ENCODE peak calls at places on chromosomes 11 and 22, in ten cellular contexts. F is fibroblast of lung, Y is mammary epithelial cell, R is astrocyte of the spinal cord, D is ovary, G is fibroblast of the aortic adventitia, K is sigmoid colon, U is omental fat pad, P is transverse colon, H is AG10803. Z is an unnamed sample.

GRCh38 chr11:16966633-16967346 is 47.4 kb downstream of the PLEKHA7 start:
- DNase-seq in R (no peak), H (no peak), P (peak), Y (no peak), D (no peak), F (no peak), U (no peak), K (no peak), G (no peak), Z (no peak)

GRCh38 chr11:130798280-130798679 is 118.0 kb downstream of the SNX19 start:
- DNase-seq in H (peak), D (no peak), U (no peak), Y (peak), K (no peak), P (no peak), R (peak), G (peak), F (peak), Z (peak)

GRCh38 chr11:105937738-105938137 is 84.3 kb downstream of the MSANTD4 start:
- DNase-seq in P (no peak), U (no peak), H (no peak), D (no peak), F (peak), Y (peak), K (no peak), R (peak), G (no peak), Z (no peak)

GRCh38 chr11:128232588-128232987 is 354.8 kb downstream of the ETS1 start:
- DNase-seq in R (no peak), K (no peak), H (no peak), U (no peak), D (no peak), F (no peak), Y (no peak), G (no peak), P (no peak), Z (no peak)

GRCh38 chr11:111977141-111978027 is 40.2 kb downstream of the DIXDC1 start:
- DNase-seq in D (peak), K (peak), G (no peak), U (no peak), R (peak), F (no peak), P (peak), Y (peak), H (peak), Z (no peak)

GRCh38 chr11:2599561-2600189 is 100.1 kb downstream of the KCNQ1OT1 start:
- DNase-seq in K (no peak), H (no peak), U (no peak), Y (no peak), F (no peak), G (no peak), P (no peak), R (no peak), D (no peak), Z (no peak)

GRCh38 chr11:111528557-111528956 is 12.0 kb upstream of the LAYN start:
- DNase-seq in D (no peak), P (no peak), H (peak), F (no peak), U (no peak), Y (no peak), G (peak), K (no peak), R (no peak), Z (no peak)

GRCh38 chr22:21827628-21828267 is 39.7 kb downstream of the MAPK1 start:
- DNase-seq in P (no peak), H (no peak), K (no peak), Y (no peak), G (no peak), D (no peak), R (no peak), U (no peak), F (no peak), Z (no peak)

GRCh38 chr11:62669420-62670161 is 1.9 kb upstream of the UQCC3 start:
- DNase-seq in F (no peak), G (no peak), R (no peak), D (no peak), Y (no peak), P (peak), U (no peak), K (no peak), H (no peak), Z (no peak)

GRCh38 chr11:75603791-75604736 is 42.0 kb downstream of the SERPINH1 start:
- DNase-seq in D (no peak), P (no peak), F (peak), K (no peak), G (peak), U (no peak), H (peak), Y (peak), R (peak), Z (peak)

GRCh38 chr11:19739872-19740271 is 27.2 kb downstream of the NAV2 start:
- DNase-seq in G (no peak), F (peak), R (peak), K (peak), U (no peak), Y (no peak), D (no peak), P (peak), H (peak), Z (no peak)

GRCh38 chr11:79438631-79439429 is 2.0 kb downstream of the TENM4 start:
- DNase-seq in P (peak), Y (peak), D (peak), G (peak), H (peak), F (peak), U (no peak), R (peak), K (peak), Z (no peak)

GRCh38 chr11:125156346-125156745 is 8.2 kb upstream of the PKNOX2 start:
- DNase-seq in G (no peak), H (no peak), R (no peak), D (no peak), P (no peak), U (no peak), Y (no peak), K (no peak), F (no peak), Z (no peak)

GRCh38 chr11:350723-351255 is 18.5 kb upstream of the B4GALNT4 start:
- DNase-seq in H (no peak), P (no peak), K (no peak), R (no peak), U (no peak), Y (peak), F (no peak), G (peak), D (peak), Z (no peak)

GRCh38 chr11:70675697-70676374 is 277.5 kb downstream of the CTTN start:
- DNase-seq in H (no peak), P (peak), K (no peak), G (no peak), U (no peak), R (no peak), D (no peak), F (no peak), Y (no peak), Z (no peak)

GRCh38 chr22:43554694-43555365 is 143.0 kb downstream of the MPPED1 start:
- DNase-seq in U (no peak), H (no peak), G (no peak), F (no peak), R (no peak), Y (no peak), D (no peak), K (peak), P (no peak), Z (no peak)

GRCh38 chr22:37880668-37881440 is 25.2 kb upstream of the MICALL1 start:
- DNase-seq in H (peak), P (no peak), Y (peak), K (no peak), R (peak), F (peak), D (no peak), G (peak), U (no peak), Z (no peak)

GRCh38 chr11:46513934-46514342 is 79.9 kb downstream of the AMBRA1 start:
- DNase-seq in G (peak), F (peak), D (peak), R (peak), Y (peak), U (no peak), H (peak), K (peak), P (peak), Z (no peak)

GRCh38 chr11:87477321-87477720 is 439.6 kb downstream of the TMEM135 start:
- DNase-seq in R (no peak), H (no peak), G (no peak), U (no peak), K (no peak), D (no peak), P (no peak), F (no peak), Y (no peak), Z (no peak)

GRCh38 chr11:19689281-19689975 is 23.2 kb upstream of the NAV2 start:
- DNase-seq in F (no peak), D (no peak), P (no peak), Y (no peak), H (no peak), U (no peak), G (no peak), K (no peak), R (no peak), Z (no peak)

GRCh38 chr22:25019427-25020184 is 67.1 kb downstream of the KIAA1671 start:
- DNase-seq in G (no peak), R (no peak), F (no peak), K (no peak), Y (no peak), P (no peak), D (no peak), U (no peak), H (no peak), Z (no peak)

DNA sequence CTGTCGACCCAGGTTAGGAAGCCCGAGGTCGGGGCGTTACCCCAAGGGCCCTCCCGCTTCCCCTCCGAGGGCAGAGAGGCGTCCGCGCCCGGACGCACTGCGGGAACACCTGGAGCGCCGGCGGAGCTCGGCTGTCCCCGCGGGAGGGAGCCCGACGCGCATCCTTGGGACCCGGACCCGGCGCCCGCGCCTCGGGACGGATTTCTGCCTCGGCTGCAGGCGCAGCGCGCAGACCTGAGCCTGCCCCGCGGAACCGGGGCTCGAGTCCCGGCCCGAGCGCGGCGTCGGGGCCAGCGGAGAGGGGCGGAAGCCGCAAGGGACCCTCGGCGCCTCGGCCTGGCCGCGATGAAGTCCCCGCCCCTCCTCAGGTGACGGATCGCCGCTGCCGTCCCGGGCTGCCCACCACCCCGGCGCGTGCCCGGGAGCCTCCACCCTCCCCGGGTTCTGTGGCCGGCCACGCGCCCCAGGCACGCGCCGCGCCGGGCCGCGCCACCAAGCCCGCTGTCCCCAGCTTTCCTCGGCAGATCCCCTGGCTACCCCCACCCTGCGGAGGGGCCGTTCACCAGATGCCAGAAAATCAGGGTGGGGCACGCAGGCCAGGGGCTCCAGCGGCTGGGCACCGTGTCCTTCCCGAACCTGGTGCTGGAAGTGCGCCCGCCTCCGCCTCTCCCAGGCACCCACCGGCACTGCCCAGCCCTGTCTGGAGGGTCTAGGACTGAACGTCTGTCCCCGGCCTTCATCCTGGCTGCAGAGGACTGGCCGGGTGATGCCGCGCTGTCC is 407 bp downstream of the GLB1L3 start:
- DNase-seq in Y (no peak), G (no peak), H (no peak), R (no peak), K (no peak), D (no peak), F (no peak), P (no peak), U (no peak), Z (no peak)
- TF ChIP-seq CTCF in Y (no peak), G (no peak), H (no peak), R (no peak), K (no peak), D (no peak), F (no peak), P (no peak), U (no peak), Z (no peak)

DNA sequence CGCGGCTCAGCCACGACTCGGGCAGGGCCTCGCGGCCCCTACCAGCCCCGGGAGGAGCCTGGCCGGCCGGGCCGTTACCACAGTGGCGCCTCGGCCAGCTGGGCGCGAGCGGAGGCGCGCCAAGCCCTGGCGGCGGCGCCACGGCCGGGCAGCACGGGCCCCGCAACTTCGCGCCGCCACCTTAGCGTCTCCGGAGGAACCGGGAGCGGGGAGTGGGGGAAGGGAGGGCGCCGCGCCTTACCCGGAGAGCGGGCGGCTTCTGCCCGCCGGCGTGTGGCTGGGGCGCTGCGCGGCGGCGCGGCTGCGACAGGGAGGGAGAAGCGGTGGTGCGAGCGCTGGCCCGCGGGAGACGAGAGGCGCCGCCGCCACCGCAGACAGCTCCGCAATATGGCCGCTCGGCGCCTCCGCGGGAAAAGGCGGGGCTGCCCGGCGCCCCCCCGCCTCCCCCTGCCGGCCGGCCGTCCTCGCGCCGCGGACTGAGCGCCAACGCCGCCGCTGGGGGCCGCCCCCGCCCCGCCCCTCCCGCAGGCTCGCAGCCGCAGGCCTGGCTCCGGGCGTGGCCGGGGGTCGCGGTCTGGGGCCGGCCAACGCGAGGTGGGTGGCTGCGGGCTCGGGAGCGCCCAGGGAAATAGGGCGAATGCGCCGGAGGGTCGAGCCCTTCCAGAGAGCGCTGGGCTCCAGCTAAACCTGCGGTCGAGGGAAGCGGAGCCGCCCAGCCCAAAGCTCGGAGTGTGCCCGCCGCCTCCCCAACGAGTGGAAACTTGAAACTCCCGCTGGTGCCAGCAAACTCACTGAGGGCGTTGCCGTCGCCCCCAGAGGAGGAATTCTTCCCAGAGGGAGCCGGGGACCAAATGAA is at the start of gene RDX:
- DNase-seq in U (peak), P (peak), G (peak), D (peak), F (peak), H (peak), K (peak), Y (peak), R (peak), Z (no peak)
- TF ChIP-seq CTCF in U (no peak), P (no peak), G (no peak), D (peak), F (no peak), H (no peak), K (no peak), Y (no peak), R (no peak), Z (no peak)

GRCh38 chr11:64613648-64614047 is 22.6 kb downstream of the SLC22A12 start:
- DNase-seq in K (no peak), Y (no peak), R (no peak), P (no peak), F (no peak), H (no peak), D (no peak), G (no peak), U (no peak), Z (no peak)
- TF ChIP-seq CTCF in K (no peak), Y (no peak), R (no peak), P (no peak), F (no peak), H (no peak), D (no peak), G (no peak), U (no peak), Z (no peak)

DNA sequence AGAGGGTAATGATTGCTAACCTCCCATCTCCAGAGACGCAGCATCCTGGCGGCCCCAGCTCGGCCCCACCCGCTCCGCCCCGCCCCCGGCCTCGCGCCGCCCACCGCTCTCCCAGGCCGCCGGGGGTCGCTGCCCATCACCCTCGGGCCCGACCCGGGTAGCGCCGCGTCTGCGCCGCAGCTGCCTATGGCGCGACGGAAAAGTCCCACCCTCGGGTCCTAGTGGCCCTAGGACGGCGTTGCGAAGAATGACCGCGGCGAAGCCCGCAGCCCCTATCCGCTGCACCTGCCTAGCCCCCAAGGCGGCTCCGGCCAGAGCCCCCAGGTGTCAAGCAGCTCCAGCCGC is 457 bp downstream of the CPSF7 start:
- DNase-seq in Y (peak), G (peak), F (peak), U (peak), R (peak), K (peak), D (no peak), H (peak), P (peak), Z (no peak)
- TF ChIP-seq CTCF in Y (no peak), G (no peak), F (no peak), U (no peak), R (no peak), K (no peak), D (no peak), H (no peak), P (peak), Z (peak)

DNA sequence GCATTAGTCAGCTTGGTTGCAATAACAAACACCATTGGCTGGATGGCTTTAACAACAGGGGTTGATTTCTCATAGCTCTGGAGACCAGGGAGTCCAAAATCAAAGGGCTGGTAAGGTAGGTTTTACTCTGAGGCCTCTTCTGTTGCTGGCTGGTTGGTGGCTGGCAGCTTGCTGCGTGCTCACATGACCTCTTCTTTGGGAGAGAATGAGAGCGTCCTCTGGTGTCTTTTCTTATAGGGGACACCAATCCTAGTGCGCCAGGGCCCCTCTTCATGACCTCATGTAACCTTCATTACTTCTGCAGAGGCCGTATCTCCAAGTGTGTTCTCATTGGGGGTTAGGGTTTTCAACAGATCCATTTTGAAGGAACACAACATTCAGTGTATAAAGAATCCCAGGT is 1308.3 kb downstream of the TBC1D22A start:
- DNase-seq in K (peak), F (no peak), H (no peak), D (no peak), G (no peak), R (no peak), U (no peak), P (no peak), Y (no peak), Z (no peak)
- TF ChIP-seq CTCF in K (no peak), F (no peak), H (no peak), D (no peak), G (no peak), R (no peak), U (no peak), P (no peak), Y (no peak), Z (no peak)

GRCh38 chr11:64556044-64556720 is 34.8 kb upstream of the SLC22A12 start:
- DNase-seq in F (no peak), P (no peak), U (no peak), D (no peak), Y (no peak), R (no peak), K (peak), H (no peak), G (no peak), Z (no peak)

GRCh38 chr11:64556721-64557250 is 34.2 kb upstream of the SLC22A12 start:
- DNase-seq in G (no peak), P (no peak), D (no peak), F (no peak), R (no peak), Y (no peak), K (peak), H (no peak), U (no peak), Z (no peak)

GRCh38 chr11:64558065-64558745 is 32.8 kb upstream of the SLC22A12 start:
- DNase-seq in Y (no peak), P (no peak), R (no peak), K (peak), U (no peak), F (no peak), D (no peak), G (no peak), H (no peak), Z (no peak)

GRCh38 chr11:64549969-64550368 is 41.1 kb upstream of the SLC22A12 start:
- DNase-seq in R (no peak), G (no peak), U (no peak), Y (no peak), H (no peak), D (no peak), P (peak), K (no peak), F (no peak), Z (no peak)

DNA sequence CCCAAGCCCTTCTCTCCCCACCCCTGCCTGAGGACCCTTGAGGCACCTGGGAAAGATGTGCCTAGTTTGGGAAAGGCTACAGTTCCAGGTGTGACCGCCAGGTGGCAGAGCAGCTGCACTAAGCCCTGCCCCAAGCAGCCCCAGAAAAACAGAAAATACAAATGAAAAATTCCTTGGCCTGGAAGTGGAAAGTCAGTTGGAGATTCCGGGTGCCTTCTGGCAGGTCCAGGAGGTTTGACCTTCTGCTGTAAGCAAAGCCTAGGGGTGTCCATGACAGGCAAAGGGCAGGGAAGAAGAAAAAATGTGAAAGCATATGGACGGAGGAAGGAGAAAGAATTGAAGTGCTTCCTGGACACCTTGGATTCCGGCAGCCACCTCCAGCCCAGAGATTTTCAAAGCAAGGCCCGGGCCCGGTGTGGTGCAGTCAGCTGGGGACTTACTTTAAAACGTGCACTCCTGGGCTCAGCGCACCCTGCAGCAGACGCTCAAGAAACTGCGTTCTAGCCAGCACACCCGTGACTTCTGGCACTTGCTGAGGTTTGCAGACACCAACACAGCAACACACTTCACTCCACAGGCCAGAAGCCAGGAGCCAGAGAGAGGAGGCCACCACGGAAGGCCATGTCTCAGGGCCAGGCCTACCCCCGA is 37.3 kb upstream of the SLC22A12 start:
- DNase-seq in H (peak), R (peak), D (peak), P (peak), F (peak), U (peak), Y (no peak), K (peak), G (peak), Z (no peak)
- TF ChIP-seq CTCF in H (peak), R (peak), D (peak), P (peak), F (peak), U (no peak), Y (peak), K (peak), G (peak), Z (peak)

GRCh38 chr22:35838849-35839646 is 121.4 kb downstream of the APOL5 start:
- DNase-seq in P (peak), H (peak), D (peak), R (peak), F (peak), U (no peak), K (peak), Y (peak), G (peak), Z (peak)
- TF ChIP-seq CTCF in P (peak), H (peak), D (peak), R (peak), F (peak), U (no peak), K (peak), Y (peak), G (peak), Z (peak)

Z was measured in AG04449.